ENCODE peak calls at places on chromosomes 16 and 17, in seven cellular contexts. One of them, this sample, is unnamed.

GRCh38 chr16:648071-648785 is 937 bp upstream of the WDR90 start:
- DNase-seq in stomach: peak; percentile 83
- DNase-seq in CD8-positive, alpha-beta T cell: peak; percentile 37
- DNase-seq in psoas muscle: no peak
- DNase-seq in PC-3: no peak
- DNase-seq in lower leg skin: no peak
- DNase-seq in foreskin fibroblast: no peak
- DNase-seq in this sample: no peak

GRCh38 chr16:1197237-1197866 is 27.7 kb downstream of the TPSG1 start:
- DNase-seq in stomach: no peak
- DNase-seq in CD8-positive, alpha-beta T cell: no peak
- DNase-seq in psoas muscle: no peak
- DNase-seq in PC-3: no peak
- DNase-seq in lower leg skin: no peak
- DNase-seq in foreskin fibroblast: no peak
- DNase-seq in this sample: no peak

GRCh38 chr16:4962716-4963115 is 4.6 kb downstream of the SEC14L5 start:
- DNase-seq in stomach: no peak
- DNase-seq in CD8-positive, alpha-beta T cell: no peak
- DNase-seq in psoas muscle: no peak
- DNase-seq in PC-3: no peak
- DNase-seq in lower leg skin: no peak
- DNase-seq in foreskin fibroblast: no peak
- DNase-seq in this sample: no peak

GRCh38 chr17:81254955-81255717 is 16.0 kb downstream of the NDUFAF8 start:
- DNase-seq in stomach: peak; percentile 96
- DNase-seq in CD8-positive, alpha-beta T cell: no peak
- DNase-seq in psoas muscle: peak; percentile 88
- DNase-seq in PC-3: peak; percentile 77
- DNase-seq in lower leg skin: peak; percentile 94
- DNase-seq in foreskin fibroblast: peak; percentile 81
- DNase-seq in this sample: peak; percentile 46

GRCh38 chr17:64262422-64263260 is at the start of gene TEX2:
- DNase-seq in stomach: peak; percentile 81
- DNase-seq in CD8-positive, alpha-beta T cell: peak; percentile 67
- DNase-seq in psoas muscle: peak; percentile 75
- DNase-seq in PC-3: peak; percentile 41
- DNase-seq in lower leg skin: peak; percentile 93
- DNase-seq in foreskin fibroblast: no peak
- DNase-seq in this sample: no peak

GRCh38 chr16:88992351-88993005 is 15.5 kb upstream of the CBFA2T3 start:
- DNase-seq in stomach: no peak
- DNase-seq in CD8-positive, alpha-beta T cell: no peak
- DNase-seq in psoas muscle: no peak
- DNase-seq in PC-3: no peak
- DNase-seq in lower leg skin: no peak
- DNase-seq in foreskin fibroblast: no peak
- DNase-seq in this sample: no peak

GRCh38 chr17:4645642-4646041 is 4.2 kb upstream of the ALOX15 start:
- DNase-seq in stomach: no peak
- DNase-seq in CD8-positive, alpha-beta T cell: no peak
- DNase-seq in psoas muscle: no peak
- DNase-seq in PC-3: no peak
- DNase-seq in lower leg skin: peak; percentile 67
- DNase-seq in foreskin fibroblast: no peak
- DNase-seq in this sample: no peak

GRCh38 chr16:81035398-81035974 is at the start of gene ATMIN:
- DNase-seq in stomach: peak; percentile 93
- DNase-seq in CD8-positive, alpha-beta T cell: peak; percentile 90
- DNase-seq in psoas muscle: peak; percentile 88
- DNase-seq in PC-3: peak; percentile 90
- DNase-seq in lower leg skin: peak; percentile 92
- DNase-seq in foreskin fibroblast: peak; percentile 79
- DNase-seq in this sample: peak; percentile 52

GRCh38 chr16:81473066-81473488 is 28.5 kb downstream of the CMIP start:
- DNase-seq in stomach: no peak
- DNase-seq in CD8-positive, alpha-beta T cell: no peak
- DNase-seq in psoas muscle: no peak
- DNase-seq in PC-3: no peak
- DNase-seq in lower leg skin: no peak
- DNase-seq in foreskin fibroblast: no peak
- DNase-seq in this sample: peak; percentile 63

GRCh38 chr17:33888455-33888854 is 366.6 kb upstream of the CCL2 start:
- DNase-seq in stomach: no peak
- DNase-seq in CD8-positive, alpha-beta T cell: no peak
- DNase-seq in psoas muscle: no peak
- DNase-seq in PC-3: no peak
- DNase-seq in lower leg skin: no peak
- DNase-seq in foreskin fibroblast: no peak
- DNase-seq in this sample: no peak

GRCh38 chr17:48577946-48578615 is at the start of gene HOXB4:
- DNase-seq in stomach: peak; percentile 59
- DNase-seq in CD8-positive, alpha-beta T cell: peak; percentile 62
- DNase-seq in psoas muscle: peak; percentile 80
- DNase-seq in PC-3: no peak
- DNase-seq in lower leg skin: peak; percentile 98
- DNase-seq in foreskin fibroblast: no peak
- DNase-seq in this sample: no peak

GRCh38 chr17:55454906-55455474 is 33.4 kb upstream of the MMD start:
- DNase-seq in stomach: no peak
- DNase-seq in CD8-positive, alpha-beta T cell: no peak
- DNase-seq in psoas muscle: no peak
- DNase-seq in PC-3: peak; percentile 99
- DNase-seq in lower leg skin: no peak
- DNase-seq in foreskin fibroblast: peak; percentile 88
- DNase-seq in this sample: peak; percentile 45

GRCh38 chr16:610513-611381 is 20.0 kb upstream of the WFIKKN1 start:
- DNase-seq in stomach: peak; percentile 77
- DNase-seq in CD8-positive, alpha-beta T cell: peak; percentile 65
- DNase-seq in psoas muscle: peak; percentile 75
- DNase-seq in PC-3: no peak
- DNase-seq in lower leg skin: no peak
- DNase-seq in foreskin fibroblast: no peak
- DNase-seq in this sample: no peak

GRCh38 chr17:53058031-53058430 is 764.7 kb upstream of the KIF2B start:
- DNase-seq in stomach: no peak
- DNase-seq in CD8-positive, alpha-beta T cell: no peak
- DNase-seq in psoas muscle: no peak
- DNase-seq in PC-3: no peak
- DNase-seq in lower leg skin: no peak
- DNase-seq in foreskin fibroblast: no peak
- DNase-seq in this sample: no peak

GRCh38 chr16:50671644-50672260 is 9.4 kb downstream of the SNX20 start:
- DNase-seq in stomach: no peak
- DNase-seq in CD8-positive, alpha-beta T cell: peak; percentile 57
- DNase-seq in psoas muscle: no peak
- DNase-seq in PC-3: peak; percentile 48
- DNase-seq in lower leg skin: no peak
- DNase-seq in foreskin fibroblast: peak; percentile 15
- DNase-seq in this sample: peak; percentile 47

GRCh38 chr17:36592711-36593321 is 1.1 kb downstream of the DHRS11 start:
- DNase-seq in stomach: no peak
- DNase-seq in CD8-positive, alpha-beta T cell: no peak
- DNase-seq in psoas muscle: no peak
- DNase-seq in PC-3: no peak
- DNase-seq in lower leg skin: peak; percentile 72
- DNase-seq in foreskin fibroblast: no peak
- DNase-seq in this sample: no peak

GRCh38 chr16:67942200-67942509 is 1.8 kb downstream of the LCAT start:
- DNase-seq in stomach: no peak
- DNase-seq in CD8-positive, alpha-beta T cell: peak; percentile 22
- DNase-seq in psoas muscle: peak; percentile 27
- DNase-seq in PC-3: peak; percentile 27
- DNase-seq in lower leg skin: no peak
- DNase-seq in foreskin fibroblast: no peak
- DNase-seq in this sample: peak; percentile 22

GRCh38 chr16:12680531-12680930 is 123.2 kb downstream of the CPPED1 start:
- DNase-seq in stomach: no peak
- DNase-seq in CD8-positive, alpha-beta T cell: no peak
- DNase-seq in psoas muscle: no peak
- DNase-seq in PC-3: no peak
- DNase-seq in lower leg skin: no peak
- DNase-seq in foreskin fibroblast: no peak
- DNase-seq in this sample: no peak

GRCh38 chr17:58172369-58173071 is 5.7 kb downstream of the OR4D2 start:
- DNase-seq in stomach: no peak
- DNase-seq in CD8-positive, alpha-beta T cell: peak; percentile 36
- DNase-seq in psoas muscle: no peak
- DNase-seq in PC-3: peak; percentile 75
- DNase-seq in lower leg skin: no peak
- DNase-seq in foreskin fibroblast: peak; percentile 4
- DNase-seq in this sample: peak; percentile 12

GRCh38 chr17:59451706-59452105 is 113.7 kb upstream of the DHX40 start:
- DNase-seq in stomach: no peak
- DNase-seq in CD8-positive, alpha-beta T cell: no peak
- DNase-seq in psoas muscle: no peak
- DNase-seq in PC-3: peak; percentile 68
- DNase-seq in lower leg skin: no peak
- DNase-seq in foreskin fibroblast: peak; percentile 71
- DNase-seq in this sample: peak; percentile 42

GRCh38 chr17:73584987-73585386 is 59.3 kb downstream of the SDK2 start:
- DNase-seq in stomach: no peak
- DNase-seq in CD8-positive, alpha-beta T cell: no peak
- DNase-seq in psoas muscle: no peak
- DNase-seq in PC-3: no peak
- DNase-seq in lower leg skin: no peak
- DNase-seq in foreskin fibroblast: no peak
- DNase-seq in this sample: no peak

GRCh38 chr16:6193718-6194117 is 1096.1 kb upstream of the EEF2KMT start:
- DNase-seq in stomach: no peak
- DNase-seq in CD8-positive, alpha-beta T cell: no peak
- DNase-seq in psoas muscle: no peak
- DNase-seq in PC-3: peak; percentile 1
- DNase-seq in lower leg skin: no peak
- DNase-seq in foreskin fibroblast: no peak
- DNase-seq in this sample: peak; percentile 27

GRCh38 chr16:27024010-27024409 is 42.7 kb upstream of the C16orf82 start:
- DNase-seq in stomach: no peak
- DNase-seq in CD8-positive, alpha-beta T cell: no peak
- DNase-seq in psoas muscle: no peak
- DNase-seq in PC-3: no peak
- DNase-seq in lower leg skin: peak; percentile 28
- DNase-seq in foreskin fibroblast: no peak
- DNase-seq in this sample: no peak

GRCh38 chr16:1300664-1301476 is 8.6 kb upstream of the UBE2I start:
- DNase-seq in stomach: peak; percentile 80
- DNase-seq in CD8-positive, alpha-beta T cell: peak; percentile 78
- DNase-seq in psoas muscle: peak; percentile 70
- DNase-seq in PC-3: peak; percentile 61
- DNase-seq in lower leg skin: peak; percentile 91
- DNase-seq in foreskin fibroblast: peak; percentile 24
- DNase-seq in this sample: peak; percentile 32

GRCh38 chr16:66924527-66925321 is 611 bp downstream of the RRAD start:
- DNase-seq in stomach: peak; percentile 49
- DNase-seq in CD8-positive, alpha-beta T cell: peak; percentile 38
- DNase-seq in psoas muscle: peak; percentile 54
- DNase-seq in PC-3: peak; percentile 23
- DNase-seq in lower leg skin: no peak
- DNase-seq in foreskin fibroblast: no peak
- DNase-seq in this sample: no peak
- TF ChIP-seq CTCF in stomach: peak; percentile 51
- TF ChIP-seq CTCF in CD8-positive, alpha-beta T cell: no peak
- TF ChIP-seq CTCF in psoas muscle: peak; percentile 43
- TF ChIP-seq CTCF in PC-3: peak; percentile 41
- TF ChIP-seq CTCF in lower leg skin: no peak
- TF ChIP-seq CTCF in foreskin fibroblast: no peak
- TF ChIP-seq CTCF in this sample: no peak

GRCh38 chr17:77666480-77666879 is 292.0 kb upstream of the TNRC6C start:
- DNase-seq in stomach: no peak
- DNase-seq in CD8-positive, alpha-beta T cell: no peak
- DNase-seq in psoas muscle: no peak
- DNase-seq in PC-3: no peak
- DNase-seq in lower leg skin: no peak
- DNase-seq in foreskin fibroblast: no peak
- DNase-seq in this sample: no peak

GRCh38 chr17:77668518-77668917 is 290.0 kb upstream of the TNRC6C start:
- DNase-seq in stomach: no peak
- DNase-seq in CD8-positive, alpha-beta T cell: no peak
- DNase-seq in psoas muscle: no peak
- DNase-seq in PC-3: no peak
- DNase-seq in lower leg skin: no peak
- DNase-seq in foreskin fibroblast: no peak
- DNase-seq in this sample: no peak

GRCh38 chr17:77667478-77667877 is 291.0 kb upstream of the TNRC6C start:
- DNase-seq in stomach: no peak
- DNase-seq in CD8-positive, alpha-beta T cell: no peak
- DNase-seq in psoas muscle: no peak
- DNase-seq in PC-3: no peak
- DNase-seq in lower leg skin: no peak
- DNase-seq in foreskin fibroblast: no peak
- DNase-seq in this sample: no peak

GRCh38 chr17:77665833-77666232 is 292.7 kb upstream of the TNRC6C start:
- DNase-seq in stomach: no peak
- DNase-seq in CD8-positive, alpha-beta T cell: no peak
- DNase-seq in psoas muscle: no peak
- DNase-seq in PC-3: no peak
- DNase-seq in lower leg skin: no peak
- DNase-seq in foreskin fibroblast: no peak
- DNase-seq in this sample: no peak

DNA sequence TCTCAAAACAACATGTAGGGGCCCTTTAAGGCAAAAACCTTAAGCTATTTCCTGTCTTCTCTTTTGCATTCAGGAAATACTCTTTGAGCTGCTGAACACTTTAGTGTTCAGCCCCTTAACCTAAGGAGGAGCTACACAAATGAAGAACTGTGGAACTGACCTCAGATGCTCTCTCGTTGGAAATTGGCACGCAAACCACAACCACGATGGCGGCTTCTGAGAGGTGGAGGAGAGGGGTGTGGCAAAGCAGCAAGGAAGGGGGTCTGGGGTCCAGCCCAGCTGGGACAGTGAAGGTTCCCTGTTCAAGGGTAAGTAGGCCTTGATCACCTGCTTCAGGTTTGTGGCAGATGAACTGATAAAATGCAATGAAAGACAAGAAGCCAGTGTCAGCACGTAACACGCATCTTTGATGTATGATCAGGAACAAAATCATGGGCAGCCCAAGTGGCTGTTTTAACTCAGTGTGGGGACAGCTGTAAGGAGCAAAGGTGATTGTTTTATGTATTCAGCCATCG is 291.6 kb upstream of the TNRC6C start:
- DNase-seq in stomach: no peak
- DNase-seq in CD8-positive, alpha-beta T cell: peak; percentile 61
- DNase-seq in psoas muscle: no peak
- DNase-seq in PC-3: no peak
- DNase-seq in lower leg skin: no peak
- DNase-seq in foreskin fibroblast: no peak
- DNase-seq in this sample: no peak
- H3K4me3 ChIP-seq in stomach: no peak overlapping the region
- H3K4me3 ChIP-seq in CD8-positive, alpha-beta T cell: peak overlapping the region; percentile 47
- H3K4me3 ChIP-seq in psoas muscle: no peak overlapping the region
- H3K4me3 ChIP-seq in PC-3: no peak overlapping the region
- H3K4me3 ChIP-seq in lower leg skin: no peak overlapping the region
- H3K4me3 ChIP-seq in foreskin fibroblast: no peak overlapping the region
- H3K4me3 ChIP-seq in this sample: no peak overlapping the region

GRCh38 chr16:25256821-25257503 is 683 bp downstream of the ZKSCAN2 start:
- DNase-seq in stomach: no peak
- DNase-seq in CD8-positive, alpha-beta T cell: no peak
- DNase-seq in psoas muscle: no peak
- DNase-seq in PC-3: peak; percentile 4
- DNase-seq in lower leg skin: no peak
- DNase-seq in foreskin fibroblast: no peak
- DNase-seq in this sample: peak; percentile 8
- TF ChIP-seq CTCF in stomach: no peak
- TF ChIP-seq CTCF in CD8-positive, alpha-beta T cell: no peak
- TF ChIP-seq CTCF in psoas muscle: no peak
- TF ChIP-seq CTCF in PC-3: no peak
- TF ChIP-seq CTCF in lower leg skin: no peak
- TF ChIP-seq CTCF in foreskin fibroblast: no peak
- TF ChIP-seq CTCF in this sample: peak; percentile 26

GRCh38 chr16:85353839-85354622 is 241.8 kb upstream of the CIBAR2 start:
- DNase-seq in stomach: peak; percentile 82
- DNase-seq in CD8-positive, alpha-beta T cell: no peak
- DNase-seq in psoas muscle: no peak
- DNase-seq in PC-3: peak; percentile 74
- DNase-seq in lower leg skin: no peak
- DNase-seq in foreskin fibroblast: no peak
- DNase-seq in this sample: no peak
- H3K4me3 ChIP-seq in stomach: no peak overlapping the region
- H3K4me3 ChIP-seq in CD8-positive, alpha-beta T cell: no peak overlapping the region
- H3K4me3 ChIP-seq in psoas muscle: no peak overlapping the region
- H3K4me3 ChIP-seq in PC-3: no peak overlapping the region
- H3K4me3 ChIP-seq in lower leg skin: no peak overlapping the region
- H3K4me3 ChIP-seq in foreskin fibroblast: no peak overlapping the region
- H3K4me3 ChIP-seq in this sample: no peak overlapping the region

This sample was measured in brain microvascular endothelial cell.